ENCODE peak calls at places on chromosome 15, in ten cellular contexts. K is mammary epithelial cell, Z is HFF-Myc, O is NB4, J is cardiac fibroblast, W is fibroblast of the aortic adventitia, I is sigmoid colon, G is osteoblast, M is stomach, X is ascending aorta. D is an unnamed sample.

GRCh38 chr15:48965972-48966371 is 2.3 kb upstream of the SHC4 start:
- DNase-seq in K (peak), O (peak), J (peak), M (no peak), G (peak), I (no peak), Z (peak), X (no peak), W (peak), D (peak)

GRCh38 chr15:101050647-101051290 is 131.6 kb downstream of the LRRK1 start:
- DNase-seq in O (no peak), K (no peak), J (no peak), M (peak), X (no peak), Z (no peak), W (no peak), G (peak), I (peak), D (no peak)

GRCh38 chr15:43514241-43515057 is 3.0 kb upstream of the MAP1A start:
- DNase-seq in K (no peak), O (peak), Z (no peak), I (no peak), W (peak), J (peak), X (no peak), G (peak), M (no peak), D (peak)

GRCh38 chr15:73723146-73723545 is 30.0 kb downstream of the INSYN1 start:
- DNase-seq in G (no peak), O (no peak), X (no peak), W (no peak), Z (no peak), J (no peak), I (no peak), M (no peak), K (no peak), D (no peak)

GRCh38 chr15:44726136-44726535 is 10.2 kb upstream of the TRIM69 start:
- DNase-seq in X (no peak), O (peak), M (no peak), J (peak), K (no peak), W (peak), G (no peak), I (no peak), Z (no peak), D (peak)

GRCh38 chr15:40565333-40566238 is 744 bp upstream of the CCDC32 start:
- DNase-seq in X (no peak), K (no peak), Z (no peak), M (no peak), J (no peak), W (no peak), O (no peak), G (no peak), I (no peak), D (no peak)

GRCh38 chr15:49984436-49984835 is 134.6 kb downstream of the ATP8B4 start:
- DNase-seq in O (no peak), Z (no peak), X (no peak), G (peak), M (no peak), W (no peak), I (no peak), K (no peak), J (no peak), D (no peak)

GRCh38 chr15:79172032-79172481 is 81.5 kb upstream of the RASGRF1 start:
- DNase-seq in X (no peak), K (no peak), J (peak), G (no peak), I (no peak), O (no peak), Z (no peak), W (no peak), M (no peak), D (peak)

GRCh38 chr15:29968099-29968892 is 114.5 kb upstream of the GOLGA8J start:
- DNase-seq in K (peak), O (no peak), G (peak), J (no peak), X (no peak), W (no peak), M (no peak), I (no peak), Z (no peak), D (no peak)

GRCh38 chr15:65818927-65819562 is 27.0 kb upstream of the DENND4A start:
- DNase-seq in G (no peak), W (no peak), Z (no peak), X (no peak), M (no peak), I (no peak), J (peak), O (no peak), K (no peak), D (peak)

GRCh38 chr15:90859234-90860131 is 8.9 kb upstream of the FURIN start:
- DNase-seq in O (peak), W (no peak), Z (no peak), X (no peak), J (no peak), I (no peak), M (no peak), G (peak), K (no peak), D (no peak)
- TF ChIP-seq CTCF in O (no peak), W (peak), Z (no peak), X (no peak), J (no peak), I (no peak), M (no peak), G (no peak), K (no peak), D (no peak)

GRCh38 chr15:51160484-51160883 is 65.8 kb upstream of the TNFAIP8L3 start:
- DNase-seq in O (no peak), G (no peak), J (no peak), M (no peak), K (no peak), X (no peak), Z (no peak), I (no peak), W (no peak), D (no peak)

GRCh38 chr15:51161491-51162260 is 67.0 kb upstream of the TNFAIP8L3 start:
- DNase-seq in M (no peak), O (no peak), Z (no peak), G (no peak), I (no peak), X (no peak), K (no peak), W (no peak), J (no peak), D (no peak)

GRCh38 chr15:51168700-51169099 is 74.0 kb upstream of the TNFAIP8L3 start:
- DNase-seq in K (no peak), O (no peak), G (no peak), Z (no peak), J (no peak), X (no peak), M (no peak), I (no peak), W (peak), D (no peak)

GRCh38 chr15:51163843-51164242 is 69.1 kb upstream of the TNFAIP8L3 start:
- DNase-seq in I (no peak), G (no peak), X (no peak), O (peak), Z (no peak), W (no peak), M (no peak), J (no peak), K (no peak), D (no peak)

GRCh38 chr15:51162865-51163762 is 68.4 kb upstream of the TNFAIP8L3 start:
- DNase-seq in G (peak), O (peak), W (peak), J (peak), K (peak), I (peak), X (no peak), M (peak), Z (peak), D (peak)
- H3K4me3 ChIP-seq in G (peak), O (peak), W (peak), J (peak), K (no peak), I (peak), X (peak), M (no peak), Z (no peak), D (peak)

DNA sequence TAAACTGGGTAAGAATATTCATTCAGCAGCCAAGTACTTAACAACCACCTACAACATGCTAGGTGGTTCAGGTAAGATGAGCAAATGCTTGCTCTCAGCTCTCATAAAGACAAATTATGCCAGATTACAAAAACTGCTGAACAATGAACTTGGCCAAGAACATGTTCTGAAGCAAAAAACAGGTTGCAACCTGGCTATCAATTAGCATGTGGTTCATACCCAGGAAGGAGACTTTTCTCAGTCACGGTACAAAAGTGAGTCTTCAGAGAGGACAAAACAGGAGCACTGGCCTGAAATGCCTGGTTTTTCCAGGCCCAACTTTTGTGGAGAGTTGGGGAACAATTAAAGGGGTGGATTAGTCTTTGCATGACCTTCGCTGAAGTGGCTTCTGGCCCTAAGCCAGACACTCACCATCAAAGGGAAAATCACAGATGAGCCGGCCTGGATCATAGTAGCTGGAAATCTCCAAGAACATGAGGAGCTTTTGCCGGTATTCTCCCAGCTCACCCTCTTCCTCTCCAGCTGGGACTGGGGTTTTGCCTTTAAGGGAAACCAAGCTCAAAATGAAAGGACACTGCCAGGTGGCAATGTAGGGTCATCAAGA is 7.6 kb upstream of the PLA2G4F start:
- DNase-seq in Z (no peak), G (no peak), J (no peak), K (no peak), O (no peak), M (no peak), W (no peak), X (no peak), I (no peak), D (no peak)
- TF ChIP-seq CTCF in Z (no peak), G (no peak), J (no peak), K (no peak), O (no peak), M (no peak), W (no peak), X (no peak), I (no peak), D (no peak)

GRCh38 chr15:99058421-99058870 is 46.4 kb upstream of the SYNM start:
- DNase-seq in W (no peak), Z (no peak), K (no peak), J (no peak), I (peak), G (no peak), M (no peak), O (peak), X (no peak), D (no peak)
- H3K4me3 ChIP-seq in W (peak), Z (peak), K (peak), J (peak), I (peak), G (peak), M (peak), O (peak), X (peak), D (peak)

GRCh38 chr15:32029409-32029861 is 880 bp upstream of the CHRNA7 start:
- DNase-seq in W (no peak), J (no peak), Z (no peak), M (peak), X (no peak), I (no peak), O (peak), G (peak), K (no peak), D (no peak)
- TF ChIP-seq CTCF in W (no peak), J (no peak), Z (peak), M (peak), X (no peak), I (no peak), O (peak), G (no peak), K (no peak), D (no peak)

GRCh38 chr15:31399544-31400171 is 73.0 kb downstream of the KLF13 start:
- DNase-seq in O (peak), G (peak), W (peak), I (peak), M (no peak), Z (no peak), J (peak), K (peak), X (no peak), D (no peak)

GRCh38 chr15:31400222-31400927 is 73.7 kb downstream of the KLF13 start:
- DNase-seq in K (no peak), M (no peak), Z (no peak), G (peak), X (no peak), W (no peak), O (no peak), J (no peak), I (no peak), D (no peak)

GRCh38 chr15:31402511-31403056 is 75.9 kb downstream of the KLF13 start:
- DNase-seq in G (peak), M (no peak), J (peak), I (peak), W (peak), O (peak), X (no peak), Z (no peak), K (no peak), D (peak)

GRCh38 chr15:31402003-31402402 is 75.4 kb downstream of the KLF13 start:
- DNase-seq in Z (no peak), J (no peak), O (no peak), X (no peak), G (no peak), W (no peak), M (no peak), K (no peak), I (no peak), D (no peak)

GRCh38 chr15:31401282-31401681 is 74.6 kb downstream of the KLF13 start:
- DNase-seq in Z (no peak), K (no peak), M (no peak), G (no peak), W (no peak), O (no peak), I (no peak), J (no peak), X (no peak), D (no peak)
- H3K4me3 ChIP-seq in Z (no peak), K (no peak), M (no peak), G (no peak), W (no peak), O (no peak), I (no peak), J (no peak), X (no peak), D (no peak)

DNA sequence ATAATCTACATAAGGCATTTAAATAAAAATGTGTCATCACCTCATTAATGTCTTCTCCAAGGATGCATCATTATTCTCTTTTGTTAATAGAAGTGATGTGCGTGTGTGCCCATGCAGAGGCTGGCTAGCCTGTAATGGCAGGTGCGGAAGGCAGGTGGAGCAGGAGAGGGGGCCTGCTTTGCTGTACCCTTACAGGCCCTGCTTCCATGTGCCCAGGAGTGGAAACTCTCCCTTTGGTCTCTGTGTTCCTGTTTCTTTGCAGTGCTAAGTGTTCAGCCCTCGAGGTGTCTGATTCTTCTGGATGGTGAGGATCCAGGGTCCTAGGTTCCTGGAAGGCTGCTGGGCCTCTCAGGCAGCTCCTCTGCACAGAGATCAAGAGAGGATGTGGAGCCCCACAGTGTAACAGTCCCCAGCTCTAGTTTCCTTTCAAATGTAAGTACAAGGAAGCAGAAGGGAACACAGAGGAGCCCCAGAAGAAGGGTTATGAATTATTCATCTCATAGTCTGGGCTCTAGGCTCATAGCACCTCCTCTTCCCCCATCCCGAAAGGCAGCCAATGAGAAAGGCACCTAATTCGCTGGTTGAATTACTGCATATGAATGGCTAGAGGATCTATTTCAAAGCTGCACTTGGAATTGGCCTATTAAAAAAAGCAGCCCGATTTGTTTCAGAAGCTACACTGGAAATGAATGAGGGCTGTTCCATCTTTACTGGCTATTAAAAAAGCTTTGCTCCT is 39.1 kb upstream of the AGBL1 start:
- DNase-seq in O (no peak), W (no peak), Z (no peak), I (no peak), X (no peak), G (peak), K (no peak), M (no peak), J (no peak), D (no peak)
- TF ChIP-seq CTCF in O (no peak), W (no peak), Z (no peak), I (no peak), X (no peak), G (no peak), K (no peak), M (no peak), J (no peak), D (no peak)

GRCh38 chr15:52331490-52332240 is 36.1 kb upstream of the MYO5C start:
- DNase-seq in X (no peak), J (peak), K (peak), Z (no peak), G (no peak), W (peak), M (peak), O (peak), I (no peak), D (peak)
- H3K4me3 ChIP-seq in X (no peak), J (no peak), K (no peak), Z (no peak), G (no peak), W (no peak), M (no peak), O (no peak), I (no peak), D (no peak)

GRCh38 chr15:76342046-76342381 is 5.4 kb downstream of the ISL2 start:
- DNase-seq in M (no peak), O (no peak), J (no peak), G (no peak), X (no peak), W (no peak), K (no peak), Z (no peak), I (no peak), D (no peak)
- TF ChIP-seq CTCF in M (no peak), O (no peak), J (no peak), G (no peak), X (no peak), W (no peak), K (no peak), Z (no peak), I (no peak), D (no peak)

DNA sequence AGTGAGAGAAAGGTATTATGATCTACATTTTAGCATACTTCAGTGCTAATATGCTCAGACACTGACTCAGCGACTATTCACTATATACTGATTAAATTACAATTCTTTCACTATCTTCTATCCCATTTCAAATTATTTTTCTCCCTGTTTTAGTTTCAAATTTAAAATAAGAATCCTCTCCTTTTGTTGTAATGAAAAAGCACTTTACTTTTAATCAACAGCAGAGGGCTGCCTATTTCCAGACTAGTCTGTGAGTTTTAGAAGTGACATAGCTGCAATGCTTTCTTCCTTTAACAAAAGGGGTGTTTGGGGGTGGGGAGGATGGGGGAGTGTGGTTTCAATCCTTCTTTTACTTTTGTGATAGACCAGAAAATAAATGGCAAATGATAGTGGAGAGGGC is 2.4 kb downstream of the NEDD4 start:
- DNase-seq in J (no peak), W (peak), M (no peak), K (no peak), X (no peak), I (no peak), Z (no peak), O (no peak), G (no peak), D (peak)
- H3K4me3 ChIP-seq in J (no peak), W (no peak), M (no peak), K (no peak), X (no peak), I (no peak), Z (no peak), O (no peak), G (no peak), D (no peak)